ENCODE peak calls at places on chromosomes 1 and 21, in nine cellular contexts. Y, F, H, U, T, S, M, D and B are unnamed samples.
A peak's percentile ranks its signal among the peaks of the same experiment; 100 is the strongest.

GRCh38 chr1:153801786-153802697 is 26.8 kb downstream of the SLC27A3 start:
- DNase-seq in M (no peak), Y (no peak), F (peak; percentile 56), D (no peak), S (no peak), T (no peak), H (no peak), U (no peak), B (no peak)

GRCh38 chr1:242787968-242788367 is 263.5 kb upstream of the PLD5 start:
- DNase-seq in Y (no peak), D (no peak), U (no peak), T (no peak), H (no peak), F (no peak), M (no peak), S (no peak), B (no peak)

GRCh38 chr1:17849216-17849615 is 94.1 kb downstream of the ACTL8 start:
- DNase-seq in T (peak; percentile 54), U (no peak), F (no peak), H (no peak), Y (no peak), M (no peak), D (no peak), S (no peak), B (peak; percentile 20)

GRCh38 chr1:118204106-118204505 is 19.1 kb upstream of the SPAG17 start:
- DNase-seq in T (peak; percentile 18), F (no peak), S (no peak), D (peak; percentile 39), M (no peak), Y (no peak), H (no peak), U (no peak), B (peak; percentile 43)

GRCh38 chr1:6134206-6134605 is 45.9 kb downstream of the CHD5 start:
- DNase-seq in M (no peak), H (no peak), U (no peak), Y (no peak), D (no peak), F (no peak), T (no peak), S (no peak), B (no peak)

GRCh38 chr1:174469687-174470086 is 21.9 kb downstream of the GPR52 start:
- DNase-seq in Y (no peak), M (no peak), S (no peak), H (peak; percentile 9), T (no peak), U (no peak), D (no peak), F (no peak), B (no peak)

GRCh38 chr1:100530901-100531487 is 6.9 kb upstream of the GPR88 start:
- DNase-seq in S (no peak), M (no peak), T (peak; percentile 66), F (no peak), D (peak; percentile 33), U (no peak), Y (no peak), H (peak; percentile 71), B (peak; percentile 86)

GRCh38 chr1:43557744-43558245 is 27.1 kb downstream of the PTPRF start:
- DNase-seq in U (no peak), F (no peak), S (no peak), Y (no peak), H (no peak), T (peak; percentile 64), M (no peak), D (no peak), B (peak; percentile 38)

GRCh38 chr1:12447849-12448312 is 170.1 kb downstream of the DHRS3 start:
- DNase-seq in T (peak; percentile 49), Y (no peak), M (no peak), U (no peak), D (no peak), S (no peak), F (no peak), H (no peak), B (peak; percentile 90)

GRCh38 chr1:214833357-214833756 is 230.4 kb downstream of the CENPF start:
- DNase-seq in T (peak; percentile 65), U (no peak), Y (no peak), M (no peak), S (no peak), D (no peak), H (peak; percentile 50), F (no peak), B (peak; percentile 91)

GRCh38 chr21:44720170-44720569 is 8.8 kb upstream of the TSPEAR start:
- DNase-seq in H (no peak), F (peak; percentile 12), T (no peak), S (no peak), Y (no peak), D (no peak), U (no peak), M (no peak), B (no peak)

GRCh38 chr1:54310439-54311328 is 95.5 kb downstream of the SSBP3 start:
- DNase-seq in M (no peak), S (peak; percentile 61), Y (no peak), H (peak; percentile 47), F (peak; percentile 84), T (peak; percentile 40), U (peak; percentile 32), D (no peak), B (peak; percentile 28)

GRCh38 chr1:65948609-65949229 is 156.0 kb downstream of the PDE4B start:
- DNase-seq in H (peak; percentile 70), F (no peak), D (peak; percentile 28), S (peak; percentile 49), U (peak; percentile 4), Y (peak; percentile 31), T (peak; percentile 42), M (no peak), B (peak; percentile 66)

GRCh38 chr21:17711896-17712295 is 99.2 kb upstream of the BTG3 start:
- DNase-seq in F (no peak), H (no peak), D (no peak), Y (no peak), M (no peak), S (no peak), U (no peak), T (peak; percentile 14), B (peak; percentile 12)

GRCh38 chr1:22949807-22950462 is 22.7 kb downstream of the LACTBL1 start:
- DNase-seq in D (no peak), M (no peak), H (no peak), Y (no peak), F (peak; percentile 17), S (no peak), U (no peak), T (no peak), B (peak; percentile 33)

GRCh38 chr1:86205741-86206140 is 49.2 kb upstream of the COL24A1 start:
- DNase-seq in Y (no peak), D (peak; percentile 34), H (no peak), T (peak; percentile 18), F (no peak), U (no peak), M (no peak), S (no peak), B (peak; percentile 16)

GRCh38 chr1:174398246-174398645 is 49.5 kb upstream of the GPR52 start:
- DNase-seq in U (no peak), M (no peak), D (no peak), S (no peak), T (no peak), H (no peak), F (no peak), Y (no peak), B (no peak)

GRCh38 chr1:109240158-109241152 is 8.9 kb upstream of the CELSR2 start:
- DNase-seq in H (peak; percentile 53), U (no peak), M (peak; percentile 59), T (peak; percentile 84), D (no peak), F (peak; percentile 88), S (peak; percentile 89), Y (peak; percentile 26), B (peak; percentile 65)

GRCh38 chr1:18989956-18990355 is 33.5 kb upstream of the IFFO2 start:
- DNase-seq in F (no peak), T (no peak), U (no peak), D (no peak), S (no peak), M (no peak), H (no peak), Y (no peak), B (no peak)

GRCh38 chr1:41021526-41022308 is at the start of gene SLFNL1:
- DNase-seq in H (peak; percentile 38), M (peak; percentile 99), Y (no peak), U (no peak), D (no peak), S (no peak), T (peak; percentile 41), F (no peak), B (peak; percentile 17)

GRCh38 chr1:245493029-245493428 is 338.2 kb downstream of the KIF26B start:
- DNase-seq in U (no peak), Y (no peak), F (no peak), H (no peak), D (no peak), M (no peak), T (no peak), S (no peak), B (no peak)

GRCh38 chr1:101745549-101745948 is 251.2 kb downstream of the OLFM3 start:
- DNase-seq in M (no peak), H (no peak), F (no peak), S (no peak), T (no peak), U (no peak), Y (no peak), D (no peak), B (no peak)

GRCh38 chr21:41397416-41397815 is 28.6 kb upstream of the MX1 start:
- DNase-seq in S (no peak), T (no peak), F (no peak), M (no peak), H (no peak), Y (no peak), D (no peak), U (no peak), B (no peak)

GRCh38 chr1:156579472-156579871 is at the start of gene TTC24:
- DNase-seq in Y (no peak), H (no peak), F (no peak), T (no peak), S (no peak), U (no peak), D (no peak), M (no peak), B (no peak)